ENCODE peak calls at places on chromosomes 16 and 17, in ten cellular contexts. H is nucleus accumbens; L is GM12865; A is SK-N-MC; R is stimulated activated CD8-positive, alpha-beta memory T cell treated with anti-CD3 and anti-CD28 coated beads, Interleukin-15, amount 100 ng/mL, for 48 hours; I is activated T-cell treated with anti-CD3 and anti-CD28 coated beads, Interleukin-2, amount 50 U/mL, for 48 hours; Y is NCI-H345; U is stimulated activated naive B cell treated with anti-CD40 and anti-IgM and Interleukin-4, amounts not matched to agents 10 μg/mL and 1 μg/mL and 100 μg/mL, for 72 hours; S is amniotic stem cell; Q is activated CD4-positive, alpha-beta T cell treated with anti-CD3 and anti-CD28 coated beads for 36 hours. C is an unnamed sample.

GRCh38 chr17:74408262-74408661 is 23.6 kb upstream of the GPRC5C start:
- DNase-seq in H (no peak), R (no peak), A (no peak), Y (no peak), L (peak), S (no peak), I (no peak), U (no peak), Q (no peak), C (peak)

GRCh38 chr16:12629271-12629670 is 174.4 kb downstream of the CPPED1 start:
- DNase-seq in Y (no peak), I (no peak), A (no peak), L (no peak), R (no peak), Q (no peak), H (no peak), U (no peak), S (no peak), C (no peak)

GRCh38 chr17:82820278-82821251 is 19.3 kb downstream of the ZNF750 start:
- DNase-seq in H (no peak), A (no peak), U (no peak), Y (peak), I (no peak), Q (no peak), R (no peak), S (no peak), L (no peak), C (no peak)

GRCh38 chr17:50064253-50064991 is 8.5 kb downstream of the ITGA3 start:
- DNase-seq in I (no peak), L (no peak), A (no peak), H (peak), U (no peak), R (no peak), Y (no peak), S (peak), Q (no peak), C (peak)

GRCh38 chr17:32907583-32907982 is 20.4 kb upstream of the TMEM98 start:
- DNase-seq in S (no peak), Y (no peak), Q (no peak), L (no peak), A (no peak), R (no peak), U (no peak), I (no peak), H (no peak), C (no peak)

GRCh38 chr16:17358846-17359245 is 111.9 kb downstream of the XYLT1 start:
- DNase-seq in Q (no peak), Y (no peak), A (no peak), S (no peak), U (no peak), I (no peak), L (no peak), R (no peak), H (no peak), C (no peak)

GRCh38 chr17:35376245-35376644 is 2.8 kb upstream of the SLFN11 start:
- DNase-seq in I (no peak), Q (no peak), Y (no peak), S (no peak), A (no peak), H (no peak), L (no peak), U (no peak), R (no peak), C (no peak)

GRCh38 chr16:15950167-15950854 is 895 bp downstream of the ABCC1 start:
- DNase-seq in Q (peak), I (peak), L (peak), Y (no peak), S (no peak), R (peak), H (no peak), U (peak), A (no peak), C (peak)

GRCh38 chr17:81392909-81393654 is 2.2 kb upstream of the BAHCC1 start:
- DNase-seq in I (peak), Y (no peak), Q (no peak), A (no peak), S (no peak), L (no peak), U (no peak), H (no peak), R (no peak), C (no peak)

GRCh38 chr17:39555368-39555767 is 52.4 kb downstream of the NEUROD2 start:
- DNase-seq in S (no peak), A (no peak), R (no peak), L (no peak), Y (no peak), Q (no peak), H (no peak), I (no peak), U (no peak), C (no peak)

GRCh38 chr16:9092963-9093477 is 1.6 kb downstream of the HAPSTR1 start:
- DNase-seq in Q (peak), I (peak), H (no peak), S (no peak), L (peak), R (no peak), U (no peak), A (no peak), Y (peak), C (peak)

GRCh38 chr17:29585080-29585751 is 4.2 kb downstream of the GIT1 start:
- DNase-seq in R (no peak), S (no peak), H (no peak), U (no peak), I (peak), A (no peak), Q (peak), Y (no peak), L (no peak), C (no peak)

GRCh38 chr17:45775576-45776011 is 8.5 kb upstream of the CRHR1 start:
- DNase-seq in Y (peak), H (no peak), R (no peak), L (no peak), I (no peak), S (no peak), A (no peak), Q (no peak), U (no peak), C (no peak)

GRCh38 chr16:14576532-14576931 is 53.5 kb downstream of the PARN start:
- DNase-seq in I (no peak), Y (no peak), S (no peak), R (no peak), A (no peak), H (no peak), Q (no peak), U (no peak), L (no peak), C (no peak)

GRCh38 chr16:56102159-56102798 is 89.0 kb upstream of the GNAO1 start:
- DNase-seq in Q (no peak), R (no peak), L (no peak), A (no peak), H (peak), U (no peak), I (no peak), Y (peak), S (no peak), C (no peak)

GRCh38 chr17:10327640-10328039 is 45.2 kb downstream of the MYH13 start:
- DNase-seq in Y (peak), R (peak), U (peak), Q (peak), I (peak), H (no peak), A (peak), S (peak), L (peak), C (peak)

GRCh38 chr17:82271401-82271800 is 2.1 kb downstream of the CSNK1D start:
- DNase-seq in S (no peak), Q (no peak), U (no peak), A (no peak), H (no peak), Y (no peak), I (no peak), L (no peak), R (no peak), C (no peak)

GRCh38 chr16:4094138-4094773 is 22.0 kb downstream of the ADCY9 start:
- DNase-seq in S (no peak), Q (no peak), I (no peak), A (no peak), U (no peak), L (no peak), Y (no peak), R (no peak), H (no peak), C (no peak)

GRCh38 chr16:23105309-23105708 is 43.9 kb downstream of the USP31 start:
- DNase-seq in L (no peak), Y (no peak), I (no peak), H (no peak), A (no peak), R (no peak), Q (no peak), U (no peak), S (no peak), C (no peak)

GRCh38 chr17:46772879-46773620 is 45.4 kb downstream of the WNT3 start:
- DNase-seq in Q (no peak), S (no peak), Y (no peak), H (no peak), R (no peak), A (no peak), L (no peak), U (no peak), I (no peak), C (no peak)

GRCh38 chr17:65100316-65101140 is 36.6 kb upstream of the RGS9 start:
- DNase-seq in I (peak), A (no peak), L (peak), H (peak), Y (peak), Q (peak), U (peak), S (no peak), R (peak), C (peak)

GRCh38 chr16:6020162-6020980 is 922.8 kb upstream of the EEF2KMT start:
- DNase-seq in Q (no peak), I (no peak), R (no peak), U (no peak), A (no peak), S (no peak), H (no peak), L (no peak), Y (no peak), C (no peak)

GRCh38 chr17:41002814-41003213 is 3.1 kb upstream of the KRTAP3-2 start:
- DNase-seq in S (no peak), Q (no peak), Y (no peak), U (no peak), A (no peak), L (no peak), R (no peak), I (no peak), H (no peak), C (peak)

GRCh38 chr17:27917000-27917399 is 23.8 kb upstream of the LYRM9 start:
- DNase-seq in L (no peak), I (no peak), H (no peak), A (no peak), R (no peak), Y (no peak), U (no peak), Q (no peak), S (no peak), C (no peak)

GRCh38 chr17:66540131-66540781 is 237.8 kb downstream of the PRKCA start:
- DNase-seq in A (no peak), Y (no peak), H (peak), U (no peak), S (peak), Q (peak), R (no peak), L (no peak), I (no peak), C (no peak)

GRCh38 chr16:54649846-54650245 is 280.8 kb upstream of the IRX5 start:
- DNase-seq in I (no peak), Y (no peak), A (no peak), L (no peak), Q (no peak), S (no peak), U (no peak), H (no peak), R (no peak), C (no peak)

GRCh38 chr17:14464741-14465140 is 163.9 kb downstream of the HS3ST3B1 start:
- DNase-seq in H (no peak), S (no peak), Y (no peak), R (no peak), U (no peak), Q (no peak), I (no peak), A (no peak), L (no peak), C (no peak)

C was measured in RKO.